ENCODE peak calls at places on chromosome 15, in four cellular contexts. S is H1, X is breast epithelium, Q is stomach. L is an unnamed sample.

GRCh38 chr15:98948456-98948855 is 59.1 kb downstream of the PGPEP1L start:
- DNase-seq in S (no peak), X (no peak), Q (no peak), L (peak)

GRCh38 chr15:60580650-60581415 is 101.9 kb upstream of the ICE2 start:
- DNase-seq in X (no peak), S (no peak), Q (no peak), L (no peak)

GRCh38 chr15:98809273-98809672 is 160.9 kb downstream of the IGF1R start:
- DNase-seq in X (peak), S (no peak), Q (peak), L (no peak)

GRCh38 chr15:73908030-73908821 is 18.0 kb upstream of the LOXL1 start:
- DNase-seq in X (peak), Q (peak), S (no peak), L (peak)

GRCh38 chr15:70152070-70152480 is 54.4 kb upstream of the TLE3 start:
- DNase-seq in X (no peak), S (no peak), Q (peak), L (no peak)

GRCh38 chr15:30953731-30954378 is 37.6 kb downstream of the MTMR10 start:
- DNase-seq in X (no peak), S (peak), Q (no peak), L (peak)

GRCh38 chr15:57259511-57260143 is 116.7 kb upstream of the CGNL1 start:
- DNase-seq in Q (no peak), X (no peak), S (peak), L (no peak)

GRCh38 chr15:101431301-101431700 is 58.2 kb downstream of the PCSK6 start:
- DNase-seq in Q (peak), S (no peak), X (no peak), L (no peak)

GRCh38 chr15:91302588-91303439 is 202.8 kb downstream of the SV2B start:
- DNase-seq in X (peak), S (peak), Q (no peak), L (no peak)

GRCh38 chr15:92395176-92395521 is 1.5 kb downstream of the ST8SIA2 start:
- DNase-seq in Q (no peak), S (no peak), X (no peak), L (no peak)

GRCh38 chr15:51342249-51342999 is 969 bp downstream of the GLDN start:
- DNase-seq in X (no peak), Q (no peak), S (no peak), L (no peak)

GRCh38 chr15:101469520-101470288 is 19.8 kb downstream of the PCSK6 start:
- DNase-seq in X (no peak), Q (no peak), S (no peak), L (no peak)

GRCh38 chr15:33547876-33548275 is 237.1 kb downstream of the RYR3 start:
- DNase-seq in X (no peak), Q (no peak), S (peak), L (no peak)

GRCh38 chr15:52343831-52344230 is 48.2 kb upstream of the MYO5C start:
- DNase-seq in X (no peak), Q (no peak), S (no peak), L (no peak)

GRCh38 chr15:58274885-58275284 is 136.7 kb downstream of the AQP9 start:
- DNase-seq in X (no peak), S (no peak), Q (peak), L (no peak)

GRCh38 chr15:80957976-80958375 is 31.6 kb downstream of the MESD start:
- DNase-seq in X (no peak), S (no peak), Q (no peak), L (no peak)

GRCh38 chr15:70486451-70487379 is 276.6 kb downstream of the UACA start:
- DNase-seq in X (no peak), Q (no peak), S (no peak), L (peak)

GRCh38 chr15:36029606-36030005 is 483.6 kb upstream of the DPH6 start:
- DNase-seq in X (no peak), S (no peak), Q (no peak), L (no peak)

GRCh38 chr15:78914027-78914764 is 30.6 kb downstream of the CTSH start:
- DNase-seq in X (no peak), Q (peak), S (no peak), L (no peak)

GRCh38 chr15:78685925-78686324 is 44.9 kb upstream of the CHRNB4 start:
- DNase-seq in Q (no peak), S (no peak), X (no peak), L (no peak)

GRCh38 chr15:72740202-72740601 is 43.4 kb downstream of the ADPGK start:
- DNase-seq in X (no peak), S (no peak), Q (no peak), L (no peak)

GRCh38 chr15:32704343-32705076 is 13.3 kb upstream of the GREM1 start:
- DNase-seq in Q (no peak), S (no peak), X (no peak), L (no peak)

GRCh38 chr15:67176195-67176971 is 78.1 kb downstream of the AAGAB start:
- DNase-seq in Q (peak), S (no peak), X (no peak), L (no peak)
- TF ChIP-seq POLR2AphosphoS5 in Q (no peak), S (no peak), X (no peak), L (no peak)

GRCh38 chr15:41918506-41919126 is 24.8 kb upstream of the SPTBN5 start:
- DNase-seq in S (no peak), Q (no peak), X (no peak), L (peak)
- H3K27ac ChIP-seq in S (no peak), Q (peak), X (no peak), L (no peak)

DNA sequence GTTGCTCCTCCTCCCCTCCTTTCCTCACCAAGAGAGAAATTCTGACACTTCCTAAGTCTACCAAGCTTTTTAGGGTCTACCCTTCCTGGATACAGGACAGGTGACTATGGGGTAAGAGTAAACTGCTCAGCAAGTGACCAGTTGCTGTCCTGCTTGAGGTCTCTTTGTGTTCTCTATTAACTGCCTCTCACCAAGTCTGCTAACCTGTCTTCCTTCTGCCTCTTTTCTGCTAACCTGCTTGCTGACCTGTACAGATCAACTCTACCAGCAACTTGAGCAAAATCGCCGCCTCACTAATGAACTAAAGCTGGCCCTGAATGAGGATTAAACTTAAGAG is 27.0 kb downstream of the TPM1 start:
- DNase-seq in S (no peak), Q (no peak), X (no peak), L (no peak)
- TF ChIP-seq POLR2AphosphoS5 in S (no peak), Q (no peak), X (no peak), L (no peak)

DNA sequence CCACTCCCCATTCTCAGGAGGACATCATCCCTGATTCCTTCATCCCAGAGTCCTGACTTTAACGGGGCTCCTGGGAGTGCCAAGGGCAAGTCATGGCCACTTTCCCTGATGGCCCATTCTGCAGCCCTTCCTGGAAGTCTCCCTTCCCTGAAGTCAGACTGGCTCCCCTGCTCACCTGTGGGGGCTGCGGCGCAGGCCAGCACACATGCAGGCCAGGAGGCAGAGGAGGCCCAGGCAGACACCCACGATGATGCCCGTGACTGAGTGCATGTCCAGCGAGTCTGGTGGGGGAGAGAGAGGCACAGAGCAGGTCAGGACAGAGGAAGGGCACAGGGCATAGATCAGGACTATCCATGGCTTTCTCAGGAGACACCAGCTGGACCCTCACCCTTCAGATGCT is 8.6 kb upstream of the IGDCC3 start:
- DNase-seq in Q (no peak), S (no peak), X (no peak), L (no peak)
- H3K27ac ChIP-seq in Q (no peak), S (no peak), X (no peak), L (no peak)

L was measured in spleen.